ENCODE peak calls at places on chromosomes 16 and 17, in ten cellular contexts. One of them, this sample, is unnamed.

GRCh38 chr16:27969574-27969973 is 93.9 kb downstream of the GSG1L start:
- DNase-seq in vagina: no peak
- DNase-seq in stomach: no peak
- DNase-seq in adrenal gland: no peak
- DNase-seq in lung: no peak
- DNase-seq in CD8-positive, alpha-beta memory T cell: no peak
- DNase-seq in mucosa of descending colon: no peak
- DNase-seq in hepatocyte: no peak
- DNase-seq in body of pancreas: no peak
- DNase-seq in endothelial cell of umbilical vein: no peak
- DNase-seq in this sample: no peak

GRCh38 chr16:67893791-67894399 is 841 bp downstream of the PSKH1 start:
- DNase-seq in vagina: no peak
- DNase-seq in stomach: no peak
- DNase-seq in adrenal gland: no peak
- DNase-seq in lung: no peak
- DNase-seq in CD8-positive, alpha-beta memory T cell: no peak
- DNase-seq in mucosa of descending colon: no peak
- DNase-seq in hepatocyte: peak; percentile 53
- DNase-seq in body of pancreas: no peak
- DNase-seq in endothelial cell of umbilical vein: no peak
- DNase-seq in this sample: no peak

GRCh38 chr17:63487014-63487339 is 10.1 kb downstream of the ACE start:
- DNase-seq in vagina: no peak
- DNase-seq in stomach: no peak
- DNase-seq in adrenal gland: no peak
- DNase-seq in lung: no peak
- DNase-seq in CD8-positive, alpha-beta memory T cell: no peak
- DNase-seq in mucosa of descending colon: no peak
- DNase-seq in hepatocyte: no peak
- DNase-seq in body of pancreas: no peak
- DNase-seq in endothelial cell of umbilical vein: no peak
- DNase-seq in this sample: no peak

GRCh38 chr17:12631076-12631475 is 34.6 kb upstream of the MYOCD start:
- DNase-seq in vagina: no peak
- DNase-seq in stomach: no peak
- DNase-seq in adrenal gland: no peak
- DNase-seq in lung: no peak
- DNase-seq in CD8-positive, alpha-beta memory T cell: no peak
- DNase-seq in mucosa of descending colon: no peak
- DNase-seq in hepatocyte: no peak
- DNase-seq in body of pancreas: no peak
- DNase-seq in endothelial cell of umbilical vein: no peak
- DNase-seq in this sample: no peak

GRCh38 chr17:61234102-61234750 is 165.4 kb upstream of the TBX2 start:
- DNase-seq in vagina: no peak
- DNase-seq in stomach: no peak
- DNase-seq in adrenal gland: no peak
- DNase-seq in lung: no peak
- DNase-seq in CD8-positive, alpha-beta memory T cell: no peak
- DNase-seq in mucosa of descending colon: no peak
- DNase-seq in hepatocyte: no peak
- DNase-seq in body of pancreas: no peak
- DNase-seq in endothelial cell of umbilical vein: no peak
- DNase-seq in this sample: no peak

GRCh38 chr17:83069931-83070374 is 9.5 kb upstream of the METRNL start:
- DNase-seq in vagina: no peak
- DNase-seq in stomach: no peak
- DNase-seq in adrenal gland: no peak
- DNase-seq in lung: no peak
- DNase-seq in CD8-positive, alpha-beta memory T cell: no peak
- DNase-seq in mucosa of descending colon: no peak
- DNase-seq in hepatocyte: no peak
- DNase-seq in body of pancreas: no peak
- DNase-seq in endothelial cell of umbilical vein: no peak
- DNase-seq in this sample: peak; percentile 7

GRCh38 chr16:77383606-77384187 is 51.1 kb downstream of the ADAMTS18 start:
- DNase-seq in vagina: no peak
- DNase-seq in stomach: no peak
- DNase-seq in adrenal gland: no peak
- DNase-seq in lung: no peak
- DNase-seq in CD8-positive, alpha-beta memory T cell: no peak
- DNase-seq in mucosa of descending colon: no peak
- DNase-seq in hepatocyte: no peak
- DNase-seq in body of pancreas: no peak
- DNase-seq in endothelial cell of umbilical vein: no peak
- DNase-seq in this sample: no peak

GRCh38 chr17:50120475-50121253 is 9.3 kb downstream of the SAMD14 start:
- DNase-seq in vagina: no peak
- DNase-seq in stomach: no peak
- DNase-seq in adrenal gland: no peak
- DNase-seq in lung: no peak
- DNase-seq in CD8-positive, alpha-beta memory T cell: no peak
- DNase-seq in mucosa of descending colon: no peak
- DNase-seq in hepatocyte: no peak
- DNase-seq in body of pancreas: no peak
- DNase-seq in endothelial cell of umbilical vein: no peak
- DNase-seq in this sample: no peak

GRCh38 chr17:47694018-47694817 is at the start of gene TBKBP1:
- DNase-seq in vagina: no peak
- DNase-seq in stomach: no peak
- DNase-seq in adrenal gland: peak; percentile 63
- DNase-seq in lung: no peak
- DNase-seq in CD8-positive, alpha-beta memory T cell: peak; percentile 44
- DNase-seq in mucosa of descending colon: peak; percentile 35
- DNase-seq in hepatocyte: peak; percentile 86
- DNase-seq in body of pancreas: peak; percentile 66
- DNase-seq in endothelial cell of umbilical vein: peak; percentile 50
- DNase-seq in this sample: peak; percentile 88

GRCh38 chr17:58565389-58566311 is 51.2 kb upstream of the MTMR4 start:
- DNase-seq in vagina: no peak
- DNase-seq in stomach: no peak
- DNase-seq in adrenal gland: no peak
- DNase-seq in lung: no peak
- DNase-seq in CD8-positive, alpha-beta memory T cell: no peak
- DNase-seq in mucosa of descending colon: no peak
- DNase-seq in hepatocyte: no peak
- DNase-seq in body of pancreas: no peak
- DNase-seq in endothelial cell of umbilical vein: no peak
- DNase-seq in this sample: no peak

GRCh38 chr17:58569216-58569615 is 54.8 kb upstream of the MTMR4 start:
- DNase-seq in vagina: no peak
- DNase-seq in stomach: no peak
- DNase-seq in adrenal gland: no peak
- DNase-seq in lung: no peak
- DNase-seq in CD8-positive, alpha-beta memory T cell: no peak
- DNase-seq in mucosa of descending colon: no peak
- DNase-seq in hepatocyte: no peak
- DNase-seq in body of pancreas: no peak
- DNase-seq in endothelial cell of umbilical vein: no peak
- DNase-seq in this sample: no peak

GRCh38 chr17:58570758-58571157 is 56.3 kb upstream of the MTMR4 start:
- DNase-seq in vagina: no peak
- DNase-seq in stomach: no peak
- DNase-seq in adrenal gland: no peak
- DNase-seq in lung: no peak
- DNase-seq in CD8-positive, alpha-beta memory T cell: no peak
- DNase-seq in mucosa of descending colon: no peak
- DNase-seq in hepatocyte: no peak
- DNase-seq in body of pancreas: no peak
- DNase-seq in endothelial cell of umbilical vein: no peak
- DNase-seq in this sample: no peak

GRCh38 chr17:58564971-58565370 is 50.5 kb upstream of the MTMR4 start:
- DNase-seq in vagina: no peak
- DNase-seq in stomach: no peak
- DNase-seq in adrenal gland: no peak
- DNase-seq in lung: no peak
- DNase-seq in CD8-positive, alpha-beta memory T cell: no peak
- DNase-seq in mucosa of descending colon: no peak
- DNase-seq in hepatocyte: no peak
- DNase-seq in body of pancreas: no peak
- DNase-seq in endothelial cell of umbilical vein: no peak
- DNase-seq in this sample: no peak

GRCh38 chr17:58568050-58568830 is 53.8 kb upstream of the MTMR4 start:
- DNase-seq in vagina: no peak
- DNase-seq in stomach: no peak
- DNase-seq in adrenal gland: no peak
- DNase-seq in lung: no peak
- DNase-seq in CD8-positive, alpha-beta memory T cell: no peak
- DNase-seq in mucosa of descending colon: no peak
- DNase-seq in hepatocyte: no peak
- DNase-seq in body of pancreas: no peak
- DNase-seq in endothelial cell of umbilical vein: no peak
- DNase-seq in this sample: no peak
- H3K4me1 ChIP-seq in vagina: no peaks in the 10 kb centered on the region
- H3K4me1 ChIP-seq in stomach: no peaks in the 10 kb centered on the region
- H3K4me1 ChIP-seq in adrenal gland: no peaks in the 10 kb centered on the region
- H3K4me1 ChIP-seq in lung: no peaks in the 10 kb centered on the region
- H3K4me1 ChIP-seq in CD8-positive, alpha-beta memory T cell: no peaks in the 10 kb centered on the region
- H3K4me1 ChIP-seq in mucosa of descending colon: no peaks in the 10 kb centered on the region
- H3K4me1 ChIP-seq in hepatocyte: no peaks in the 10 kb centered on the region
- H3K4me1 ChIP-seq in body of pancreas: no peaks in the 10 kb centered on the region
- H3K4me1 ChIP-seq in endothelial cell of umbilical vein: no peaks in the 10 kb centered on the region
- H3K4me1 ChIP-seq in this sample: no peaks in the 10 kb centered on the region

GRCh38 chr16:8716052-8716451 is 41.6 kb downstream of the ABAT start:
- DNase-seq in vagina: no peak
- DNase-seq in stomach: no peak
- DNase-seq in adrenal gland: no peak
- DNase-seq in lung: no peak
- DNase-seq in CD8-positive, alpha-beta memory T cell: no peak
- DNase-seq in mucosa of descending colon: no peak
- DNase-seq in hepatocyte: no peak
- DNase-seq in body of pancreas: no peak
- DNase-seq in endothelial cell of umbilical vein: no peak
- DNase-seq in this sample: no peak

GRCh38 chr16:8717469-8717868 is 43.1 kb downstream of the ABAT start:
- DNase-seq in vagina: no peak
- DNase-seq in stomach: no peak
- DNase-seq in adrenal gland: no peak
- DNase-seq in lung: no peak
- DNase-seq in CD8-positive, alpha-beta memory T cell: no peak
- DNase-seq in mucosa of descending colon: no peak
- DNase-seq in hepatocyte: no peak
- DNase-seq in body of pancreas: no peak
- DNase-seq in endothelial cell of umbilical vein: no peak
- DNase-seq in this sample: no peak

GRCh38 chr16:8716592-8716991 is 42.2 kb downstream of the ABAT start:
- DNase-seq in vagina: no peak
- DNase-seq in stomach: no peak
- DNase-seq in adrenal gland: no peak
- DNase-seq in lung: no peak
- DNase-seq in CD8-positive, alpha-beta memory T cell: no peak
- DNase-seq in mucosa of descending colon: no peak
- DNase-seq in hepatocyte: no peak
- DNase-seq in body of pancreas: no peak
- DNase-seq in endothelial cell of umbilical vein: no peak
- DNase-seq in this sample: no peak

GRCh38 chr16:8718753-8719386 is 44.5 kb downstream of the ABAT start:
- DNase-seq in vagina: no peak
- DNase-seq in stomach: no peak
- DNase-seq in adrenal gland: no peak
- DNase-seq in lung: no peak
- DNase-seq in CD8-positive, alpha-beta memory T cell: no peak
- DNase-seq in mucosa of descending colon: no peak
- DNase-seq in hepatocyte: no peak
- DNase-seq in body of pancreas: peak; percentile 42
- DNase-seq in endothelial cell of umbilical vein: no peak
- DNase-seq in this sample: no peak

DNA sequence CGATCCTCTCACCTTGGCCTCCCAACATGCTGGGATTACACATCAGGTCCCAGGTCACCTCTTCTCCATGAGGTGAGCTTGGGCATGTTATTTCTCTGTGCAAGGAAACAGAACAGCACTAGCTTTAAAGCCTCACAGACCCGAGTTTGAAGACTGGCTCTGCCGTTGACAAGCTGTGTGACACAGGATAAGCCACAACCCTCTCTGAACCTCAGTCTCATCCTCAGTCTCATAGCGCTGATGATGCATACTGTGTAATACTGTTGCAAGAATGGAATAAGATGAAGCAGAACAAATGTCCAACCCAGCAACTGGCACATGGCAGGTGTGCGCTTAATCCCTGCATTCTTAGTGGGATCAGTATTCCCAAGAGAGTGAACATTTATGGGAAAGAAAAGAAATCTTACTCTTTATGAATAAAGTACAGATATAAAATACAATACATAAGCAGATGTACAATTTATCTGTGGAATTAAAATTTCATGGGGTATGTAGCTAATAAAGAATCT is 43.5 kb downstream of the ABAT start:
- DNase-seq in vagina: no peak
- DNase-seq in stomach: no peak
- DNase-seq in adrenal gland: no peak
- DNase-seq in lung: no peak
- DNase-seq in CD8-positive, alpha-beta memory T cell: no peak
- DNase-seq in mucosa of descending colon: no peak
- DNase-seq in hepatocyte: no peak
- DNase-seq in body of pancreas: no peak
- DNase-seq in endothelial cell of umbilical vein: no peak
- DNase-seq in this sample: no peak
- H3K4me3 ChIP-seq in vagina: no peak overlapping the region
- H3K4me3 ChIP-seq in stomach: no peak overlapping the region
- H3K4me3 ChIP-seq in adrenal gland: no peak overlapping the region
- H3K4me3 ChIP-seq in lung: no peak overlapping the region
- H3K4me3 ChIP-seq in CD8-positive, alpha-beta memory T cell: no peak overlapping the region
- H3K4me3 ChIP-seq in mucosa of descending colon: no peak overlapping the region
- H3K4me3 ChIP-seq in hepatocyte: no peak overlapping the region
- H3K4me3 ChIP-seq in body of pancreas: no peak overlapping the region
- H3K4me3 ChIP-seq in endothelial cell of umbilical vein: no peak overlapping the region
- H3K4me3 ChIP-seq in this sample: no peak overlapping the region

GRCh38 chr17:17055286-17056166 is 13.3 kb downstream of the MPRIP start:
- DNase-seq in vagina: no peak
- DNase-seq in stomach: peak; percentile 28
- DNase-seq in adrenal gland: peak; percentile 29
- DNase-seq in lung: no peak
- DNase-seq in CD8-positive, alpha-beta memory T cell: no peak
- DNase-seq in mucosa of descending colon: no peak
- DNase-seq in hepatocyte: no peak
- DNase-seq in body of pancreas: peak; percentile 46
- DNase-seq in endothelial cell of umbilical vein: peak; percentile 32
- DNase-seq in this sample: no peak
- H3K4me1 ChIP-seq in vagina: peaks cover 95% of the 10 kb centered on the region
- H3K4me1 ChIP-seq in stomach: peaks cover 92% of the 10 kb centered on the region
- H3K4me1 ChIP-seq in adrenal gland: peaks cover 38% of the 10 kb centered on the region
- H3K4me1 ChIP-seq in lung: peaks cover 47% of the 10 kb centered on the region
- H3K4me1 ChIP-seq in CD8-positive, alpha-beta memory T cell: peaks cover 18% of the 10 kb centered on the region
- H3K4me1 ChIP-seq in mucosa of descending colon: peaks cover 29% of the 10 kb centered on the region
- H3K4me1 ChIP-seq in hepatocyte: peaks cover 27% of the 10 kb centered on the region
- H3K4me1 ChIP-seq in body of pancreas: peaks cover 85% of the 10 kb centered on the region
- H3K4me1 ChIP-seq in endothelial cell of umbilical vein: peaks cover 19% of the 10 kb centered on the region
- H3K4me1 ChIP-seq in this sample: peaks cover 55% of the 10 kb centered on the region

DNA sequence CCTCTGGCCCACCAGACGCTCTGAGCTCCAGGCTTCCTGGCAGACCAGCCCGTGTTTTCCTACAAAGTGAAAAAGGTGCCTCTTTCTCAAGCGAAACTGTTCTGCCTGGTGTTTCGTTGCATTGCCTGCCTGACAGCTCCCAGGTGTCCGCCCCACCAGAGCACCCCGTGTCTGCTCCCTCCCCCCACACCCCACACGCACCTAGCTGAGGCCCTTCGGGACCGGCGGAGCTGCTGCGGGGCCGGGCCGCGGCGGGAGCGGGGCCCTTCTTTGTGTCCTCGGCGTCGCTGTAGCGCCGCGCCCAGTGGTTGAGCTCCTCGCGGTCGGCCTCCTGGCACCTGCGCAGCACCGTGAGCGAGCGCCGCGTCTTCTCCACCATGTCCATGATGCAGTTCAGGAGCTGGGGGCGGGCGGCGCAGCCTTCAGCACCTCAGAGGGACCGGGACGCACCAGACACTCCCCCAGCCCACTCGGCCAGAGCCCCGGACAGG is 14.7 kb upstream of the PABPN1L start:
- DNase-seq in vagina: no peak
- DNase-seq in stomach: peak; percentile 37
- DNase-seq in adrenal gland: no peak
- DNase-seq in lung: no peak
- DNase-seq in CD8-positive, alpha-beta memory T cell: no peak
- DNase-seq in mucosa of descending colon: peak; percentile 39
- DNase-seq in hepatocyte: no peak
- DNase-seq in body of pancreas: no peak
- DNase-seq in endothelial cell of umbilical vein: no peak
- DNase-seq in this sample: no peak
- H3K4me3 ChIP-seq in vagina: peak overlapping the region; percentile 7
- H3K4me3 ChIP-seq in stomach: peak overlapping the region; percentile 37
- H3K4me3 ChIP-seq in adrenal gland: no peak overlapping the region
- H3K4me3 ChIP-seq in lung: no peak overlapping the region
- H3K4me3 ChIP-seq in CD8-positive, alpha-beta memory T cell: no peak overlapping the region
- H3K4me3 ChIP-seq in mucosa of descending colon: no peak overlapping the region
- H3K4me3 ChIP-seq in hepatocyte: no peak overlapping the region
- H3K4me3 ChIP-seq in body of pancreas: no peak overlapping the region
- H3K4me3 ChIP-seq in endothelial cell of umbilical vein: no peak overlapping the region
- H3K4me3 ChIP-seq in this sample: no peak overlapping the region